ENCODE peak calls at places on chromosomes 5 and 9, in five cellular contexts. U is ascending aorta, L is lung, Q is esophagus squamous epithelium, M is astrocyte. C is an unnamed sample.

GRCh38 chr9:131936929-131937328 is 142.7 kb downstream of the MED27 start:
- DNase-seq in U (no peak), M (no peak), L (no peak), Q (no peak), C (no peak)

GRCh38 chr5:141637266-141637692 is 482 bp downstream of the RELL2 start:
- DNase-seq in U (no peak), L (no peak), Q (no peak), M (no peak), C (peak)

GRCh38 chr5:76709762-76710161 is 6.2 kb upstream of the F2R start:
- DNase-seq in Q (no peak), U (no peak), L (no peak), M (peak), C (no peak)

GRCh38 chr5:134541736-134542376 is 16.4 kb downstream of the JADE2 start:
- DNase-seq in Q (no peak), L (peak), U (no peak), M (no peak), C (peak)

GRCh38 chr5:84585218-84585617 is 200.5 kb upstream of the EDIL3 start:
- DNase-seq in M (no peak), U (no peak), L (no peak), Q (no peak), C (no peak)

GRCh38 chr9:114338187-114338586 is 8.5 kb downstream of the ORM2 start:
- DNase-seq in Q (no peak), U (no peak), L (no peak), M (no peak), C (no peak)

GRCh38 chr9:75109210-75109839 is 21.0 kb downstream of the OSTF1 start:
- DNase-seq in U (no peak), L (no peak), M (no peak), Q (no peak), C (no peak)

GRCh38 chr9:38311382-38312270 is 80.9 kb upstream of the ALDH1B1 start:
- DNase-seq in M (peak), Q (no peak), U (no peak), L (no peak), C (no peak)

GRCh38 chr9:124861342-124862229 is at the start of the genes ARPC5L and RPL35:
- DNase-seq in M (peak), U (peak), L (peak), Q (peak), C (peak)

GRCh38 chr5:17224858-17225436 is 7.5 kb downstream of the BASP1 start:
- DNase-seq in M (peak), Q (no peak), U (no peak), L (no peak), C (no peak)

GRCh38 chr9:110076894-110077725 is 130.8 kb downstream of the C9orf152 start:
- DNase-seq in M (peak), L (no peak), U (no peak), Q (no peak), C (no peak)

GRCh38 chr5:113259034-113259433 is 175.8 kb downstream of the TSSK1B start:
- DNase-seq in U (no peak), L (no peak), Q (no peak), M (no peak), C (no peak)

GRCh38 chr5:53256746-53257145 is 147.2 kb upstream of the MOCS2 start:
- DNase-seq in M (peak), U (no peak), L (no peak), Q (no peak), C (no peak)

GRCh38 chr9:129400001-129400970 is 220.6 kb downstream of the C9orf50 start:
- DNase-seq in Q (no peak), M (no peak), U (no peak), L (no peak), C (no peak)

GRCh38 chr5:172110921-172111873 is 76.8 kb downstream of the STK10 start:
- DNase-seq in L (peak), U (peak), M (peak), Q (peak), C (peak)

GRCh38 chr9:121567142-121568100 is 67.8 kb upstream of the GGTA1 start:
- DNase-seq in M (no peak), Q (no peak), U (no peak), L (no peak), C (no peak)

GRCh38 chr5:75524591-75524990 is 12.9 kb downstream of the POLK start:
- DNase-seq in L (no peak), M (no peak), Q (no peak), U (no peak), C (no peak)

GRCh38 chr5:138955013-138955660 is 80.0 kb upstream of the LRRTM2 start:
- DNase-seq in M (no peak), Q (no peak), L (no peak), U (no peak), C (no peak)

GRCh38 chr5:89301572-89302025 is 418.6 kb upstream of the MEF2C start:
- DNase-seq in L (no peak), M (no peak), U (no peak), Q (no peak), C (peak)

GRCh38 chr9:101324245-101324804 is 60.5 kb downstream of the BAAT start:
- DNase-seq in U (no peak), M (no peak), L (no peak), Q (no peak), C (no peak)

GRCh38 chr5:136811551-136811950 is 446.2 kb upstream of the TRPC7 start:
- DNase-seq in M (peak), L (no peak), Q (no peak), U (no peak), C (no peak)

GRCh38 chr5:14779975-14780374 is 91.6 kb downstream of the ANKH start:
- DNase-seq in U (no peak), L (no peak), M (no peak), Q (no peak), C (no peak)

DNA sequence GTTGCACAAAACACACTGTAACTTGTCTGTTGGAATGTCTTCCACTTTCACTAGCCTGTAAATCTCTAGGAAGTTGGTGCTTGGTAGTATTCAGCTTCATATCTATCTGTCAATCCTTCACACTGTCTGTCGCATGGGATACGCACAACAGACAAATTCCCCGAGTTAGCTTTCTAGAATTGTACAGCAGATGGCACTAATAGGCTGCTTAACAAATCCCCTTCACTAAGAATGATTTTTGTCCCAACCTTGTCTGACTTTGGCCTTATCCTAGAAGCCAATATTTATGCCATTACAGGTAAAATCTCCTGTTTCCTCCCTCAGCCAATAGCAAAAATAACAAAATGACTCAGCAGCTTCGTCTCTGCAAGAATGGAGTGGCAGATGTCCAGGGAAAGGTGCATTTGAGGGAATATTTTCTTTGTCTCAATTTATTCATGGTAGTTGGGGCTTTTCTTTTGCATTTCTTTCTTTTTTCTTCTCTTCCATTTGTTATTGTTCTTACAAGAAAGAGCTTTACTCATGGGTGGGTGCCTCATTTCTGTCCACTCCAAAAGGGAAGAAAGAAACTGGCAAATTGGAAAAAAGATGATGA is 3.1 kb downstream of the NUDT2 start:
- DNase-seq in M (peak), Q (no peak), U (no peak), L (no peak), C (no peak)
- H3K27ac ChIP-seq in M (no peak), Q (no peak), U (no peak), L (no peak), C (no peak)

GRCh38 chr9:97517331-97518089 is 16.0 kb downstream of the TMOD1 start:
- DNase-seq in L (no peak), Q (no peak), M (no peak), U (no peak), C (no peak)
- H3K27ac ChIP-seq in L (peak), Q (no peak), M (no peak), U (peak), C (peak)

DNA sequence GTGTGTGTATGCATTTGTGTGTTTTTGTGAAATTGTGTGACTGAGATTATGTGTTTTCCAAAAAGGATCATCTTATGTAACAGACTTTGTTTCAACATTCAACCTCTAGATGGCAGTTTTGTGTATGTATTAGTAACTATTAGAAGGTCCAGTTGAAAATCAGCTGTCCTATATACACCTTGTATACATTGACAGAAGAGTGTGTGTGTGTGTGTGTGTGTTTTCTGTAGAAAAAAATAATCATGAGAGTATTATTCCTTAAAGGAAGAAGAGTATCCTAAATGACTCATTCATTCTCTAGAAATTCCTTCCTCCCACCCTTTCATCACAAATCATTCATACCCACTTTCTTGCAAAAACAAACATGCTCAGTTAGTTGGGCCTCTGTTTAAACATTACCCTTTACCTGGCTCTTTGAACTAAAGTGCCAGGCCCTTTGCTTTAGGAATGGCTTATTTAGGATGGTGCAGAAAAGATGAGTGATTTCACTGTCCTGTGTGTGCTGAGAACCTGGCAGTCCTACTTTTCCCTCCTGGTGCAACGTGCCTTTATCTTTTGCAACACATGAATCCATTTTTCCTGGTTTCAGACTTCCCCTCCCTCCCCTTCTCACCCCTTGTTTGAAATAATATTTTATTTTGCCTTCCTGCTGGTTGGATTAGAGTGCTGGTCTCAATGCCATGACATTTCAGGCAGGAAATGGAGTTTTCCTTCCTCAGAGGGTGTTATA is 152.2 kb downstream of the ARHGAP26 start:
- DNase-seq in M (peak), Q (no peak), L (no peak), U (no peak), C (no peak)
- H3K27ac ChIP-seq in M (no peak), Q (no peak), L (peak), U (no peak), C (no peak)

GRCh38 chr5:79703381-79703645 is 13.7 kb downstream of the CMYA5 start:
- DNase-seq in Q (no peak), M (no peak), L (no peak), U (no peak), C (no peak)

GRCh38 chr5:79695501-79695900 is 5.9 kb downstream of the CMYA5 start:
- DNase-seq in M (no peak), L (no peak), U (no peak), Q (no peak), C (no peak)

GRCh38 chr5:79702606-79703380 is 13.2 kb downstream of the CMYA5 start:
- DNase-seq in M (no peak), Q (no peak), L (no peak), U (no peak), C (no peak)

GRCh38 chr5:79697222-79698164 is 7.9 kb downstream of the CMYA5 start:
- DNase-seq in L (no peak), U (no peak), Q (no peak), M (peak), C (no peak)

DNA sequence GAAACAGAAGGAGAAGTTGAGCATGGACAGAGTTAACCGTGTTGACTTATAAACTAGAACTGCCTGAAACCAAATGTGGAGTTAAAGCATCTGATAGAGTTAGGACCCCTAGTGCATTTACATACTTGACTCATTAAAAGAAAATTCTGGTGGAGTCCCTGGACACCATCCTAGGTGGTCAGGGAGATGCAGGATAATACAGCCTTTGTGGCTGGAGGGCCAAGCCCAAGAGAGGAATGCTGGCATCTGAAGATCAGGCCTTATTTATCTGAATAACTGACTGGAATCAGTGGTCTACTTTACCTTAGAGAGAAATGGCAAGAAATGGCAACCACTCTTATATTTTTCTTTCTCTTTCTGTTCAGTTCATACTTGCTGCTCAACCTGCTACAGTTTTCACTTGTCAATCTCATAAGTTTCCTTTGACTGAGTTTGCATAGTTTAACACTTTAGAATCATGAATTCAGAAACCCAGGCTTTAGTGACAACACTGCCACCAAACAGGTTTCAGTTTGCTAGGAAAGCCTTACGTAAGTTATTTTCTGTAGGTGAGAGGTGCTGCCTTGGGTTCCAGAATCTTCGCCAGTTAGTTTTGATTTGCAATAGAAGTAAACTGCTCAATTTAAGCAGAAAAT is 10.2 kb downstream of the CMYA5 start:
- DNase-seq in L (no peak), U (no peak), Q (no peak), M (no peak), C (no peak)
- H3K27ac ChIP-seq in L (peak), U (no peak), Q (no peak), M (no peak), C (no peak)

DNA sequence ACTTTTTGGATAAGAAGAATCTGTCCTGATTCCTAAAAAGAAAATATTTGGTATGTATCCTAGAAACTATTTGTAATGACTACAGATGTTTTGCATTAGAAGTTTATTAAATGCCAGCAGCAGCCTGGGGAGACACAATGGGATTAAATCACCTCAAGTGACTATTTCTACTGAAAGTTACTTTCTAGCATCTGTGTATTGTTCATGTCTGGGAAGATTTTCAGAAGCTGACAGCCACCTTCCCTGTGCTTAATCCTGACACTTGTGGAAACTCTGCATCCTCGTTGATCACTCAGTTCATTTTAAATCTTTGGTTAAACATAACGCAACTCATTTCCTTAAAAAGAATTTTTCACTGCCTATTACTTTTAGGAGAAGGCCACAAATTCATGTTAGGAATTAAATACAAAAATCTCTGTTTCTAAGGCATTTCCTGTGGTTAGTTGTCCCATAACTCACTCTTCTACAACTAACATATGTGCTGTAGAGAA is 209.3 kb upstream of the PPP1R2B start:
- DNase-seq in L (no peak), M (peak), U (no peak), Q (no peak), C (no peak)
- H3K27ac ChIP-seq in L (no peak), M (no peak), U (peak), Q (no peak), C (peak)

GRCh38 chr9:18707489-18708210 is 233.7 kb downstream of the ADAMTSL1 start:
- DNase-seq in Q (no peak), U (no peak), M (no peak), L (no peak), C (no peak)
- H3K27ac ChIP-seq in Q (no peak), U (no peak), M (no peak), L (no peak), C (no peak)

GRCh38 chr9:119500072-119500771 is 131.0 kb upstream of the BRINP1 start:
- DNase-seq in L (no peak), U (no peak), Q (no peak), M (no peak), C (no peak)

GRCh38 chr9:119501374-119501773 is 132.1 kb upstream of the BRINP1 start:
- DNase-seq in U (no peak), M (no peak), Q (no peak), L (no peak), C (no peak)
- H3K27ac ChIP-seq in U (no peak), M (no peak), Q (no peak), L (no peak), C (no peak)

GRCh38 chr5:32935292-32935691 is 224.2 kb downstream of the NPR3 start:
- DNase-seq in Q (no peak), U (no peak), L (no peak), M (no peak), C (no peak)
- H3K27ac ChIP-seq in Q (peak), U (no peak), L (no peak), M (no peak), C (no peak)

DNA sequence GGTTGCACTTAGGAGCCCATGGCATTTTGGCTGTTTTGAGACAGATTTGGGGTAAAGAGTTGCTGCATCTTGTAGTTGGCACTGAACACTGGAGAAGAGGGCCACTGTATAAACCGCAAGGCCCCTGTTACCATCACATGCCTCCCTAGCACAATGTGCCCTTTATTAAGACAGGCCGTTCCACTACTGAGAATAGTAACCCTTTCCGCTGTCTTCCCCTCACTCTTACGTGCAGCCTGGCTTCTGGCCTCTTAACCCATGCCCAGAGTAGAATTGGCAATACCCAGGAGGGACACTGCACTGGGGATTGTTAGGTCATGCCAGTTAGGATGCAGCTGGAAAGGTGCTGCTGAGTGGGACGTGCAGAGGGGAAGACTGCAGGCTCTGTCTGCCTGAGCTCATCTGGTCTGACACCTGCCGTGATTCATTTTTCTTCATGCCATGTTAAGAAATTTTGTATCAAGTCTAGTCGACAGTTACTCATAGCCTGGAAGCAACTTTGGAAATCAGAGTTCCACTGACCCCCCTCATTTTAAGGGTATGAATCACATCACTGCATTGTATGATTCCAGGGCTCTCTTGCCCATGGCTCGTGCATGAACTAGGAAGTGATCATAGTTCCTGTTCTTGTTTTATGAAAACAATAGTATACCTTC is 146.9 kb upstream of the DMRT1 start:
- DNase-seq in M (peak), Q (no peak), U (no peak), L (no peak), C (no peak)
- H3K27ac ChIP-seq in M (peak), Q (peak), U (peak), L (peak), C (peak)